ENCODE peak calls at places on chromosomes 4 and X, in five cellular contexts. R, K, U, E and L are unnamed samples.

GRCh38 chr4:54440394-54441223 is 211.5 kb downstream of the PDGFRA start:
- DNase-seq in R (no peak), K (no peak), U (peak), E (no peak), L (no peak)

GRCh38 chr4:70994387-70995099 is 1.1 kb downstream of the DCK start:
- DNase-seq in R (no peak), K (no peak), U (no peak), E (no peak), L (no peak)

GRCh38 chr4:153205028-153205648 is 895 bp downstream of the TRIM2 start:
- DNase-seq in R (no peak), K (no peak), U (no peak), E (no peak), L (no peak)

GRCh38 chr4:84912741-84913140 is 53.7 kb downstream of the WDFY3 start:
- DNase-seq in R (no peak), K (no peak), U (no peak), E (no peak), L (no peak)

GRCh38 chr4:35934370-35934981 is 309.8 kb downstream of the ARAP2 start:
- DNase-seq in R (no peak), K (no peak), U (peak), E (no peak), L (no peak)

GRCh38 chr4:40057540-40058091 is 966 bp downstream of the N4BP2 start:
- DNase-seq in R (peak), K (peak), U (peak), E (peak), L (peak)

GRCh38 chr4:657338-658030 is 16.6 kb downstream of the ATP5ME start:
- DNase-seq in R (no peak), K (no peak), U (no peak), E (no peak), L (no peak)

GRCh38 chr4:184732126-184732525 is 1.8 kb downstream of the CENPU start:
- DNase-seq in R (no peak), K (no peak), U (no peak), E (no peak), L (no peak)

GRCh38 chrX:65034641-65035450 is 58.6 kb upstream of the ZC4H2 start:
- DNase-seq in R (no peak), K (peak), U (peak), E (peak), L (peak)

GRCh38 chr4:27217261-27217769 is 356.7 kb downstream of the STIM2 start:
- DNase-seq in R (no peak), K (no peak), U (peak), E (no peak), L (no peak)

GRCh38 chrX:74613350-74614192 is 853 bp downstream of the RLIM start:
- DNase-seq in R (no peak), K (peak), U (peak), E (no peak), L (no peak)

GRCh38 chr4:24067781-24068193 is 177.9 kb upstream of the PPARGC1A start:
- DNase-seq in R (no peak), K (peak), U (peak), E (no peak), L (no peak)

GRCh38 chr4:76830612-76831474 is 67.1 kb downstream of the SOWAHB start:
- DNase-seq in R (no peak), K (peak), U (peak), E (no peak), L (no peak)

GRCh38 chrX:116204947-116205346 is 34.4 kb downstream of the AGTR2 start:
- DNase-seq in R (no peak), K (no peak), U (peak), E (no peak), L (no peak)

GRCh38 chrX:153551135-153551534 is 33.7 kb downstream of the ATP2B3 start:
- DNase-seq in R (no peak), K (no peak), U (no peak), E (no peak), L (no peak)

GRCh38 chr4:66855956-66856355 is 689.3 kb downstream of the CENPC start:
- DNase-seq in R (no peak), K (no peak), U (no peak), E (no peak), L (no peak)

GRCh38 chr4:14621731-14622459 is 380.4 kb upstream of the CPEB2 start:
- DNase-seq in R (no peak), K (no peak), U (no peak), E (no peak), L (no peak)

GRCh38 chrX:68837119-68837518 is 8.3 kb downstream of the EFNB1 start:
- DNase-seq in R (no peak), K (no peak), U (no peak), E (no peak), L (no peak)

GRCh38 chrX:101230636-101231035 is 11.1 kb downstream of the DRP2 start:
- DNase-seq in R (no peak), K (no peak), U (peak), E (no peak), L (no peak)

GRCh38 chrX:1423215-1423614 is 29.5 kb downstream of the ASMTL start:
- DNase-seq in R (no peak), K (no peak), U (no peak), E (no peak), L (no peak)

GRCh38 chr4:53854991-53855885 is 209.2 kb downstream of the CHIC2 start:
- DNase-seq in R (no peak), K (no peak), U (peak), E (no peak), L (no peak)

GRCh38 chr4:24736066-24736465 is 59.3 kb upstream of the SOD3 start:
- DNase-seq in R (no peak), K (no peak), U (no peak), E (no peak), L (no peak)

GRCh38 chr4:102404551-102404969 is 59.3 kb upstream of the SLC39A8 start:
- DNase-seq in R (no peak), K (no peak), U (no peak), E (no peak), L (no peak)

GRCh38 chr4:168797176-168797575 is 212.9 kb downstream of the CBR4 start:
- DNase-seq in R (no peak), K (no peak), U (peak), E (no peak), L (no peak)

GRCh38 chr4:4507923-4508322 is 33.9 kb downstream of the STX18 start:
- DNase-seq in R (no peak), K (no peak), U (peak), E (no peak), L (no peak)

GRCh38 chr4:27081675-27082579 is 221.3 kb downstream of the STIM2 start:
- DNase-seq in R (no peak), K (no peak), U (no peak), E (no peak), L (peak)

GRCh38 chrX:124240422-124240821 is 92.0 kb upstream of the TEX13D start:
- DNase-seq in R (no peak), K (no peak), U (peak), E (no peak), L (no peak)

GRCh38 chr4:127829014-127829413 is 46.9 kb downstream of the HSPA4L start:
- DNase-seq in R (no peak), K (no peak), U (no peak), E (no peak), L (no peak)

GRCh38 chr4:10727140-10727880 is 42.7 kb upstream of the CLNK start:
- DNase-seq in R (no peak), K (no peak), U (no peak), E (no peak), L (no peak)

GRCh38 chr4:2061208-2062131 is 2.3 kb downstream of the NAT8L start:
- DNase-seq in R (no peak), K (no peak), U (no peak), E (no peak), L (no peak)

DNA sequence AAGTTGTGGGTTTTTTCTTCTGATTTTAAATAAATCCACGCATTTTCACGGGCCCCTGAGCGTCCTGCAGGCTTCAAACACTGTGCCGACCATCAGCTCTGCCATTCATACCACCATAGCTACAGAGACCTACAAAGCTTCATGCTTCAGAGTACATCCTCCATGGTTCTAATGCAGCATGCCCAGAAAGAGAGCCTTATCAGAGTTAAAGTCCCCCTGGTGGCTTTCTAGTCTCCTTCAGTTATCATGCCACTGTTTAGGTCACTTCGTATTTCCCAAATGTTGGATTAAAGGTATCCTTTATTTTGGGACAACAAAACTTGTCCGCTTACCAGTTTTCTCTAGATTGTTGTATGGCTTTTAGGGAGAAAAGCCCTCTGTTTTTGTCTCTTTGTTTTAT is 66.7 kb upstream of the VCX2 start:
- DNase-seq in R (no peak), K (no peak), U (no peak), E (no peak), L (no peak)
- TF ChIP-seq CTCF in R (no peak), K (no peak), U (no peak), E (no peak), L (peak)

GRCh38 chrX:7852166-7852565 is 9.2 kb downstream of the VCX start:
- DNase-seq in R (no peak), K (no peak), U (no peak), E (no peak), L (no peak)
- TF ChIP-seq CTCF in R (no peak), K (no peak), U (no peak), E (no peak), L (no peak)

DNA sequence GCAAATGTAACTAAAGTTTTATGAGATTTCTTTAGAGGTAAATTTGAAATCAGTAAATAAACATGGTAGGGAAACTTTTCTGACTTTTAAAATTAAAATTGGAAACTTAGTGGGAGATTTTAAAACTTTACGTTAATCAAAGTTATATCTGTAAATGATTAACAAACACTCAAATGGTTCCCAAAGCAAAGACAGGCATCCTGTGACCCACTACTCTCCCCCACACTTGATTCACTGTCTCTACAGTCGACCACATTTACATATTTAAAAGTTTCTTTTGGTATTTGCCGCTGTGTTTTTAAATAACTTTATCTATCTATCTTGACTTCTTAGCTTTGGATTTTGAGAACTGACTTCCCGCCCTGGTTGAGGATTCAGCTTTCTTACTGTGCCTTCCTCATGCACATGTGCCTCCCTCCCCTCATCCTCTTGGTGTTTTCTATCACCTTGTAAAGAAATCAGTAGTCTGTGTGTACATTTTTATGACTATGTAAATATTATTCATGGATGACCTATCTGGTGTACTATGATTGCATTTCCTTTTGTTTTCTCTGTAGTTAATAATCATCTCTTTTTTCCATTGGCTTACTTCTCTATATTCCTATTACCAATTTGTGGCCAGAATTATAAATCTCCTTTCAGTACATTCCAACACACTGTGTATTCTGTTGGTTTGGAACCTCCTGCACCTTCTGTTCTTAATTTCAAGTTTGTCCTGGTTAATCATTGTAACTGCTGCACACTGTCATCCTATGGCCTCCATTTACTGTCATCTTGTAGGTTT is 72.6 kb downstream of the WWC2 start:
- DNase-seq in R (no peak), K (no peak), U (no peak), E (no peak), L (no peak)
- TF ChIP-seq CTCF in R (no peak), K (no peak), U (no peak), E (no peak), L (no peak)

DNA sequence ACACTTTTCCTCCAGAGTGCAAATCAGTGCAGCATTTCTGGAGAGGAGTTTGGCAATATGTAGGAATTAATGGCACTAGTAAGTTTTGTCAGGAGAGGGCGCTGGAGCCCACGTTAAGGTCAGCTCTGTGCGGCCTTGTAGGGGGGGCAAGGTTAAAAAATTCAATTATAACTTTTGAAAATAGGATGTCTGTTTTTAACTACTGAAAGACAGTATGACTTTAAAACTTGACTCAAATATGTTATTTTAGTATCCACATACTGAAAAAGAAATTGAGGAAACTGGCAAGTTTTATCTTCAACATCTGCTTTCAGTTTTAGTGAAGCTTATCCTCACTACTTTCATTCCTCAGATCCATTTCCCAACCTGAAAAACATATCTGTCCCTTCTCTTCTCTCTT is 30.9 kb upstream of the HSD17B13 start:
- DNase-seq in R (no peak), K (peak), U (peak), E (no peak), L (no peak)
- TF ChIP-seq CTCF in R (peak), K (peak), U (peak), E (no peak), L (peak)

GRCh38 chr4:122341906-122342305 is 36.9 kb upstream of the ADAD1 start:
- DNase-seq in R (no peak), K (peak), U (peak), E (no peak), L (no peak)
- TF ChIP-seq CTCF in R (no peak), K (no peak), U (no peak), E (no peak), L (no peak)

DNA sequence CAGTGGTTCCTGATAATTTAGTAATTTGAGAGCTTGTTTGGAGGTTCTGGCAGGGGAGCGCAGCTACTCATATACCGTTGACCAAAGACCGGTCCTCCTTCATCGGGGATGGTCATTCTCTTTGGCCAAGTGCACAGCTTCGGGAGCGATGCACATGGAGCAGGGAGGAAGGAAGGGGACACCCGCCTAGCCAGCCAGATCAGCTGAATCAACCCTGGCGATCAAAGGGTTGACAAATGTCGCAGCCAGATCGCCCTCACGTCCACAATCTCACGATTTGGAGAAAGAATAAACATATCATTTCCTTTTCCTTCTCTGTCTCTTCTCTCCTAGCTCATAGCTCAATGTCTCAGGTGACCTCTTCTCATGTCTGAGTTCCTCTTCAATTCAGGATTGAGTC is 11.1 kb downstream of the NDNF start:
- DNase-seq in R (no peak), K (no peak), U (no peak), E (no peak), L (no peak)
- TF ChIP-seq CTCF in R (no peak), K (no peak), U (no peak), E (no peak), L (no peak)

GRCh38 chr4:38921151-38921550 is 53.5 kb downstream of the FAM114A1 start:
- DNase-seq in R (no peak), K (no peak), U (no peak), E (no peak), L (no peak)
- TF ChIP-seq CTCF in R (no peak), K (no peak), U (no peak), E (no peak), L (no peak)

DNA sequence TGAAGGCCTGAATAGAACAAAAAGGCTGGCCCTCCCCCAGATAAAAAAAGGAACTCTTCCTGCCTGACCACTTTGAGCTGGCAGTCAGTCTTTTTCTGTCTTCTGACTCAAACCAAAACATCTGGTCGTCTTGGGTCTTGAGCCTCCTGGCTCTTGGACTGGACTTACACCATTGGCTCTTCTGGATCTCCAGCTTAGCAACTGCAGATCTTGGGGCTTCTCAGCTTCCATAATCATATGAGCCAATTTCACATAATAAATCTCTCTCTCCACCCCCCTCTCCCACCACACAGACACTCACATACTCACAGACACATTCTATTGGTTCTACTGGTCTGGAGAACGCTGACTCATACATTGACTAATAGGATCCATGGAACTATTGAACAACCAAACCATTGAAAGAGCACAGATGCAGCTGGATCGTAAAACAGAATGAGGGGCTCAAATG is 15.6 kb upstream of the CWH43 start:
- DNase-seq in R (no peak), K (no peak), U (peak), E (no peak), L (no peak)
- TF ChIP-seq CTCF in R (no peak), K (no peak), U (no peak), E (no peak), L (no peak)

GRCh38 chr4:183504930-183505555 is at the start of gene ING2:
- DNase-seq in R (peak), K (peak), U (no peak), E (peak), L (peak)

GRCh38 chr4:183504064-183504929 is 561 bp upstream of the ING2 start:
- DNase-seq in R (peak), K (peak), U (peak), E (peak), L (peak)

GRCh38 chr4:183507928-183508327 is 3.1 kb downstream of the ING2 start:
- DNase-seq in R (no peak), K (no peak), U (no peak), E (no peak), L (no peak)

GRCh38 chr4:183506389-183506735 is 1.5 kb downstream of the ING2 start:
- DNase-seq in R (no peak), K (no peak), U (no peak), E (no peak), L (no peak)

GRCh38 chr4:183505556-183506388 is 914 bp downstream of the ING2 start:
- DNase-seq in R (peak), K (peak), U (peak), E (peak), L (peak)
- TF ChIP-seq CTCF in R (no peak), K (no peak), U (no peak), E (no peak), L (peak)